ENCODE peak calls at places on chromosomes 6 and 20, in eight cellular contexts. H, I, B, M, Z, D, L and U are unnamed samples.

GRCh38 chr6:10140824-10141223 is 274.1 kb downstream of the TFAP2A start:
- DNase-seq in D (no peak), M (no peak), B (peak; percentile 5), Z (no peak), H (no peak), L (no peak), I (no peak), U (no peak)

GRCh38 chr20:44858959-44859358 is 26.5 kb upstream of the YWHAB start:
- DNase-seq in H (peak; percentile 11), D (no peak), L (no peak), B (no peak), M (no peak), Z (no peak), I (no peak), U (no peak)

GRCh38 chr6:26411751-26412150 is 9.7 kb downstream of the BTN3A1 start:
- DNase-seq in I (no peak), M (no peak), L (no peak), Z (no peak), D (no peak), B (no peak), H (peak; percentile 34), U (no peak)

GRCh38 chr6:35984701-35985100 is 39.7 kb downstream of the SLC26A8 start:
- DNase-seq in L (no peak), Z (no peak), D (no peak), I (no peak), M (no peak), B (no peak), H (no peak), U (no peak)

GRCh38 chr6:42349753-42350573 is 101.8 kb downstream of the TRERF1 start:
- DNase-seq in D (no peak), M (no peak), B (no peak), Z (no peak), I (no peak), L (no peak), H (peak; percentile 82), U (no peak)

GRCh38 chr6:166638566-166638965 is 11.5 kb upstream of the RPS6KA2 start:
- DNase-seq in D (no peak), M (no peak), L (no peak), H (no peak), Z (no peak), I (no peak), B (no peak), U (no peak)

GRCh38 chr6:42453649-42454427 is 2.1 kb upstream of the TRERF1 start:
- DNase-seq in I (no peak), D (peak; percentile 44), L (peak; percentile 74), B (peak; percentile 8), Z (no peak), H (peak; percentile 60), M (no peak), U (no peak)

GRCh38 chr20:53786445-53787267 is 193.0 kb upstream of the ZNF217 start:
- DNase-seq in B (no peak), D (peak; percentile 71), Z (peak; percentile 46), I (no peak), H (no peak), M (no peak), L (no peak), U (no peak)

GRCh38 chr20:25324412-25324811 is 66.2 kb downstream of the ABHD12 start:
- DNase-seq in I (no peak), M (no peak), L (no peak), D (no peak), Z (no peak), H (no peak), B (no peak), U (no peak)

GRCh38 chr6:137811121-137811911 is 55.7 kb upstream of the TNFAIP3 start:
- DNase-seq in L (peak; percentile 63), Z (peak; percentile 58), I (peak; percentile 79), B (no peak), M (peak; percentile 71), H (peak; percentile 95), D (peak; percentile 71), U (peak; percentile 69)

GRCh38 chr20:58492795-58493538 is 22.2 kb downstream of the APCDD1L start:
- DNase-seq in B (no peak), L (no peak), Z (no peak), H (no peak), D (no peak), M (no peak), I (no peak), U (no peak)

GRCh38 chr6:114281496-114281895 is 61.3 kb downstream of the HS3ST5 start:
- DNase-seq in L (no peak), I (no peak), Z (no peak), D (no peak), M (no peak), B (no peak), H (no peak), U (no peak)